ENCODE peak calls at places on chromosome 3, in nine cellular contexts. S, A, X, E, N, R, P, H and Z are unnamed samples.

GRCh38 chr3:182848906-182849305 is 55.6 kb downstream of the ATP11B start:
- DNase-seq in S (no peak), A (no peak), X (no peak), E (no peak), N (no peak), R (no peak), P (no peak), H (no peak), Z (no peak)

GRCh38 chr3:16305121-16305541 is 40.1 kb downstream of the OXNAD1 start:
- DNase-seq in S (no peak), A (no peak), X (no peak), E (no peak), N (no peak), R (no peak), P (peak; percentile 91), H (peak; percentile 46), Z (no peak)

GRCh38 chr3:136281966-136282554 is 31.9 kb downstream of the PCCB start:
- DNase-seq in S (no peak), A (no peak), X (no peak), E (peak; percentile 44), N (no peak), R (no peak), P (no peak), H (no peak), Z (no peak)

GRCh38 chr3:70358978-70359580 is 46.6 kb upstream of the MDFIC2 start:
- DNase-seq in S (peak; percentile 40), A (peak; percentile 2), X (no peak), E (no peak), N (peak; percentile 3), R (no peak), P (no peak), H (no peak), Z (no peak)

GRCh38 chr3:188090626-188091309 is 63.2 kb upstream of the LPP start:
- DNase-seq in S (no peak), A (no peak), X (no peak), E (no peak), N (no peak), R (no peak), P (no peak), H (no peak), Z (no peak)

GRCh38 chr3:48411041-48411588 is 18.8 kb downstream of the PLXNB1 start:
- DNase-seq in S (no peak), A (no peak), X (no peak), E (no peak), N (no peak), R (no peak), P (peak; percentile 29), H (no peak), Z (peak; percentile 1)

GRCh38 chr3:84108442-84108971 is 850.3 kb upstream of the CADM2 start:
- DNase-seq in S (peak; percentile 77), A (no peak), X (no peak), E (no peak), N (peak; percentile 21), R (no peak), P (no peak), H (no peak), Z (no peak)

GRCh38 chr3:112084980-112085697 is 1.1 kb upstream of the C3orf52 start:
- DNase-seq in S (no peak), A (no peak), X (no peak), E (no peak), N (no peak), R (no peak), P (no peak), H (no peak), Z (no peak)

GRCh38 chr3:129530331-129530761 is 1.9 kb downstream of the RHO start:
- DNase-seq in S (peak; percentile 58), A (no peak), X (no peak), E (no peak), N (no peak), R (no peak), P (no peak), H (no peak), Z (no peak)

GRCh38 chr3:40333416-40333815 is 23.9 kb downstream of the EIF1B start:
- DNase-seq in S (no peak), A (peak; percentile 26), X (peak; percentile 78), E (no peak), N (no peak), R (no peak), P (no peak), H (no peak), Z (peak; percentile 51)

GRCh38 chr3:189040934-189041333 is 130.8 kb upstream of the TPRG1 start:
- DNase-seq in S (no peak), A (no peak), X (no peak), E (no peak), N (no peak), R (no peak), P (no peak), H (no peak), Z (no peak)

GRCh38 chr3:35670408-35670807 is 31.1 kb downstream of the ARPP21 start:
- DNase-seq in S (no peak), A (no peak), X (no peak), E (no peak), N (no peak), R (no peak), P (no peak), H (no peak), Z (no peak)

GRCh38 chr3:181796641-181797040 is 84.9 kb downstream of the SOX2 start:
- DNase-seq in S (no peak), A (no peak), X (no peak), E (no peak), N (no peak), R (no peak), P (no peak), H (no peak), Z (no peak)

GRCh38 chr3:137988152-137988551 is 21.8 kb upstream of the CLDN18 start:
- DNase-seq in S (no peak), A (no peak), X (no peak), E (no peak), N (no peak), R (no peak), P (no peak), H (no peak), Z (no peak)

GRCh38 chr3:184760337-184761119 is 48.7 kb upstream of the MAGEF1 start:
- DNase-seq in S (no peak), A (no peak), X (no peak), E (no peak), N (no peak), R (no peak), P (no peak), H (no peak), Z (no peak)

GRCh38 chr3:135751991-135752390 is 213.5 kb upstream of the PPP2R3A start:
- DNase-seq in S (no peak), A (no peak), X (no peak), E (no peak), N (no peak), R (no peak), P (no peak), H (no peak), Z (no peak)

GRCh38 chr3:108124337-108125150 is 33.7 kb upstream of the CD47 start:
- DNase-seq in S (no peak), A (no peak), X (no peak), E (no peak), N (no peak), R (no peak), P (no peak), H (peak; percentile 19), Z (no peak)
- TF ChIP-seq POLR2A in S (no peak), A (no peak), X (no peak), E (no peak), N (no peak), R (no peak), P (no peak), H (peak; percentile 50), Z (no peak)

GRCh38 chr3:67450153-67450552 is 204.3 kb downstream of the SUCLG2 start:
- DNase-seq in S (no peak), A (no peak), X (no peak), E (no peak), N (no peak), R (no peak), P (no peak), H (no peak), Z (peak; percentile 70)

GRCh38 chr3:67459131-67459530 is 195.3 kb downstream of the SUCLG2 start:
- DNase-seq in S (peak; percentile 45), A (no peak), X (no peak), E (no peak), N (no peak), R (no peak), P (no peak), H (no peak), Z (no peak)

GRCh38 chr3:67458406-67458805 is 196.0 kb downstream of the SUCLG2 start:
- DNase-seq in S (peak; percentile 70), A (no peak), X (no peak), E (no peak), N (no peak), R (no peak), P (no peak), H (no peak), Z (no peak)

DNA sequence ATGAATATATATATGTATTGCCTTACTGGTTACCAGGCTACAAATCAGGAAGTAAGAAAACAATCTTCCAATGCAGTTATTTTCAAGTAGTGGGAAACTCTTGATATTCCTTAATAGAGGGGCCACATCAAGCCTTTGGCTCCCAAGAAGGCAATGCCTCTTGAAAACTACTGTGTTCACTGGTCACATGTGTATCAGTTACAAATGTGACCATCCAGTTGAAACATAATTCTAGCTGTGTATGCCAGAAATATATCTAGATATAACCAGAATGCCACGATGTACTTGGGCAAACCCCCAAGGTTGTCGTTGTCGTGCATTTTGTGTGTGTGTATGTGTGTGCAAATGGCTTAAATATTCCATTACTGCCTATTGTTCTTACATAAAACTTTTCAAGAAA is 200.8 kb downstream of the SUCLG2 start:
- DNase-seq in S (no peak), A (no peak), X (no peak), E (no peak), N (no peak), R (no peak), P (no peak), H (no peak), Z (no peak)
- H3K4me1 ChIP-seq in S (no peaks in the 10 kb centered on the region), A (no peaks in the 10 kb centered on the region), X (no peaks in the 10 kb centered on the region), E (no peaks in the 10 kb centered on the region), N (no peaks in the 10 kb centered on the region), R (no peaks in the 10 kb centered on the region), P (no peaks in the 10 kb centered on the region), H (no peaks in the 10 kb centered on the region), Z (peaks cover 16% of the 10 kb centered on the region)

GRCh38 chr3:177733936-177734335 is 536.7 kb upstream of the TBL1XR1 start:
- DNase-seq in S (no peak), A (no peak), X (no peak), E (no peak), N (no peak), R (no peak), P (no peak), H (no peak), Z (no peak)
- TF ChIP-seq POLR2A in S (no peak), A (no peak), X (no peak), E (no peak), N (no peak), R (no peak), P (no peak), H (no peak), Z (no peak)

DNA sequence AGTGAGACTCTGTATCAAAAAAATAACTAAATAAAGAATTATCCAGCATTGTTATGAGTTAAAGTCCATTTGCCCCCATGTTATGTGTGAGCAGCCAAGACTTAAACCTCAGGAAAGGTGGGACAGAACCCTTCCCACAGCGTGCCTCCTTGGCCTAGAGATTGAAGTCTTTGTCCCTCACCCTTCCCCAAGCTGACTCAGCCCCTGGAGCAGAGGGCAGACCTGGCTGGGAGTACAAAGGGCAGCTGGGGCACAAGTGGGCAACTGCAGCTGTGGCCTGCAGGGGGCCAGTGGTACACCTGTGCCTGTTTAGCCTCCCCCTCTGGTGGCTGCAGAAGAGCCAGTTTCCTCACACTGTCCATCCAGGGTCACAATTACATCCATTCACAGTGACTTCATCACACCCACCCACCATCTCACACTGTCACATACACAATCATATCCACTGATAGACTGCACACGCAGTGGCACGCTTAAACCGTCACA is 940 bp upstream of the ACY1 start:
- DNase-seq in S (no peak), A (peak; percentile 42), X (no peak), E (no peak), N (peak; percentile 95), R (no peak), P (peak; percentile 91), H (no peak), Z (peak; percentile 75)
- H3K4me1 ChIP-seq in S (peaks cover 11% of the 10 kb centered on the region), A (peaks cover 23% of the 10 kb centered on the region), X (peaks cover 27% of the 10 kb centered on the region), E (peaks cover 9% of the 10 kb centered on the region), N (peaks cover 32% of the 10 kb centered on the region), R (no peaks in the 10 kb centered on the region), P (peaks cover 33% of the 10 kb centered on the region), H (peaks cover 32% of the 10 kb centered on the region), Z (peaks cover 25% of the 10 kb centered on the region)